ENCODE peak calls at places on chromosomes 7 and 10, in seven cellular contexts. I is Panc1, P is K562, D is GM23338, R is sigmoid colon, C is transverse colon, Q is GM12892. X is an unnamed sample.

GRCh38 chr7:123282181-123282580 is 82.4 kb upstream of the SLC13A1 start:
- DNase-seq in P (no peak), D (no peak), C (no peak), Q (no peak), I (no peak), R (no peak), X (no peak)

GRCh38 chr7:22094413-22095304 is 149.0 kb upstream of the CDCA7L start:
- DNase-seq in R (no peak), C (no peak), P (peak), I (no peak), Q (no peak), D (peak), X (no peak)

GRCh38 chr7:157699357-157700013 is 362.7 kb downstream of the DNAJB6 start:
- DNase-seq in R (peak), I (no peak), C (peak), P (no peak), Q (no peak), D (no peak), X (no peak)

GRCh38 chr7:52030722-52031121 is 714.1 kb upstream of the COBL start:
- DNase-seq in I (no peak), R (no peak), C (no peak), D (no peak), P (no peak), Q (no peak), X (no peak)

GRCh38 chr7:95396136-95397032 is at the start of gene PON3:
- DNase-seq in Q (no peak), I (peak), R (peak), D (peak), C (peak), P (peak), X (no peak)

GRCh38 chr7:42315096-42315495 is 78.1 kb upstream of the GLI3 start:
- DNase-seq in R (no peak), D (no peak), I (no peak), Q (no peak), P (no peak), C (no peak), X (no peak)

GRCh38 chr7:126570845-126571244 is 681.9 kb downstream of the GRM8 start:
- DNase-seq in C (no peak), R (no peak), Q (no peak), D (no peak), P (no peak), I (no peak), X (no peak)

GRCh38 chr7:128040205-128040604 is 9.0 kb upstream of the LRRC4 start:
- DNase-seq in P (no peak), C (no peak), R (no peak), I (no peak), D (no peak), Q (no peak), X (no peak)

GRCh38 chr7:27560706-27561235 is 101.9 kb downstream of the HIBADH start:
- DNase-seq in C (no peak), I (peak), D (no peak), R (no peak), P (no peak), Q (no peak), X (no peak)

GRCh38 chr7:42964293-42964692 is 32.1 kb downstream of the MRPL32 start:
- DNase-seq in C (no peak), R (no peak), Q (no peak), D (no peak), P (peak), I (no peak), X (no peak)

GRCh38 chr10:100482181-100482833 is 19.5 kb downstream of the WNT8B start:
- DNase-seq in P (peak), D (peak), C (peak), Q (peak), R (peak), I (peak), X (no peak)

GRCh38 chr10:90652519-90652918 is 205.3 kb downstream of the HTR7 start:
- DNase-seq in D (peak), P (no peak), Q (no peak), C (no peak), I (no peak), R (no peak), X (no peak)

DNA sequence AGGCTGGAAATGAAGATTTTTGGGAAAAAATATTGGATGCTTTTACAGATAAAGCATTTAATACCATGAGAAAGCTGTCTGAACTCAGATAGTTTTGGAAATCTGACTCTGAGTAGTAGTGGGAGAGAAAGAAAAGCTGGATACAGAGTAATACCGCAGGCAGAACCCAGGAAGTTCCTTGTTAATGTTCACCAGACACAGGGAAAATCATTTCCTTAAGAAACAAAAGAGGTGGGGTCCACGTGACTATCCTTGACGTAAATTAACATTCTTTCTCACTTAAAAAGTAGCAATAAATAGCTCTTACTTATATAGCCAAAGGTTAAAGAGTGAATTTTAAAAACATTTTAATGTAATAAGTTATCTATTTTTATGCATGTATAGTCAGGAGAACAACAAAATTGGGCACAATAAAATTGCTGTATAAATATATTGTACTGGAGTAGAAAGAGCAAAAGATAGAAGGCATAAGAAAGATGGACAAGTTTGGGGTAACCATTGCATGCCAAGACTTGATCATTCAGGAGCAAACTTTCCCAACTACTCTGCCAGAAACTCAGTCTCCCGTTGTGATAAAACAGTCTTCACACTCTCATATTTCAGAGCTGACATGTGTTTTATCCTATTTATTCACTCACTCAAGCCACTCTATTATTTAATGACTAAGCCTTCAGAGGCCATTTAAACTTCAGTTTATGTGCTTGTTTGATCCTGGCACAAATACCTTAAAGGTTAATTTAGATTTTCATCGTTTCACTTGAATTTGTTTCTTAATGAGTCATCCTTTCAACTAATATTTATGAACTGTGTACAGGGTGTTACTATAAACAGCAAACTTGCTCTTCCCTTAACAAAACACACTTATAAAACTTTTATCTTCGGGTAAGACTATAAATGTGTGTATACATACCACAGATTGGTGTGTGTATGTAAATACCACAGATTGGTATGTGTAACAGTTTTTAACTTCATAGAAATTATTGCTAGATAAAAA is 143.1 kb downstream of the GNAI1 start:
- DNase-seq in P (no peak), R (no peak), C (no peak), D (peak), I (no peak), Q (no peak), X (no peak)
- TF ChIP-seq POLR2AphosphoS5 in P (no peak), R (no peak), C (no peak), D (no peak), I (no peak), Q (no peak), X (no peak)

GRCh38 chr10:3105905-3106304 is 38.6 kb downstream of the PFKP start:
- DNase-seq in D (no peak), I (no peak), Q (no peak), P (no peak), R (no peak), C (no peak), X (no peak)

GRCh38 chr10:3108033-3108432 is 40.7 kb downstream of the PFKP start:
- DNase-seq in I (no peak), R (no peak), Q (no peak), C (no peak), P (no peak), D (no peak), X (no peak)

GRCh38 chr10:3108575-3109105 is 41.3 kb downstream of the PFKP start:
- DNase-seq in C (no peak), P (no peak), R (no peak), Q (no peak), D (no peak), I (no peak), X (no peak)

GRCh38 chr10:3106908-3107425 is 39.6 kb downstream of the PFKP start:
- DNase-seq in R (no peak), P (no peak), I (no peak), Q (no peak), C (no peak), D (no peak), X (no peak)

DNA sequence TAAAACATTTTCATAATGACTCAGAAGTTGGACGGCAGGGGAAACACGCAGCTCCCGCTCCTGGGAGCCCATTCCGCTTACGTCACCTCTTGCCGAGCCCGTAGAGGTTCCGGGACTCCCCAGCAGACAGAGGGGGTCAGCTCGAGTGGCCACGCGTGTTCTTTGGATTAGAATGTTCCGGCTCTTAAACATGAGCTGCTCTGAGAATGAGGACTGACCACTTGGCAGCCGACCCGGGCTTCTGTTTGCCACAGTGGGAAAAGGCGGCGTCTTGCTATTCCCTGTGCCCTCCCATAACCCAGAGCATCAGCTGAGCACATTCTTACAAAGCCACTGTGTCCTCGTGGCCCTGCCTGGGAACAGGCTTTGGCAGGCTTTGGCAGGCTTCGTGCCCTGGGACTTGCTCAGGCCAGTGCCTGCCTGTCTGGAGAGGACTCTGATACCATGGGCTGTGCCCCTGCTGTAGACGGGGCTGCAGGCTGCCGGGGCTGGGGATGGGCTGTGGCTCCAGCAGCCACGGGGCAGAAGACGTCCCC is 40.1 kb downstream of the PFKP start:
- DNase-seq in C (peak), D (no peak), Q (no peak), P (no peak), R (peak), I (no peak), X (no peak)
- TF ChIP-seq POLR2AphosphoS5 in C (peak), D (no peak), Q (no peak), P (no peak), R (no peak), I (no peak), X (no peak)

GRCh38 chr7:149147730-149148653 is 739 bp downstream of the ZNF398 start:
- DNase-seq in C (peak), D (peak), P (peak), I (no peak), R (peak), Q (peak), X (peak)
- TF ChIP-seq POLR2AphosphoS5 in C (no peak), D (no peak), P (no peak), I (no peak), R (no peak), Q (no peak), X (peak)

GRCh38 chr10:69403066-69403465 is 13.7 kb downstream of the TACR2 start:
- DNase-seq in D (no peak), R (no peak), Q (no peak), P (no peak), C (no peak), I (no peak), X (no peak)
- TF ChIP-seq POLR2AphosphoS5 in D (no peak), R (no peak), Q (no peak), P (no peak), C (no peak), I (no peak), X (no peak)

GRCh38 chr10:3568392-3568791 is 216.6 kb downstream of the KLF6 start:
- DNase-seq in C (no peak), Q (no peak), I (no peak), P (no peak), D (no peak), R (no peak), X (no peak)

GRCh38 chr10:3564599-3564998 is 220.4 kb downstream of the KLF6 start:
- DNase-seq in R (no peak), Q (no peak), D (no peak), P (no peak), C (no peak), I (no peak), X (no peak)

GRCh38 chr10:3566627-3567026 is 218.4 kb downstream of the KLF6 start:
- DNase-seq in P (no peak), Q (no peak), R (no peak), D (no peak), C (no peak), I (no peak), X (no peak)

GRCh38 chr10:3567291-3567963 is 217.6 kb downstream of the KLF6 start:
- DNase-seq in P (no peak), D (no peak), I (no peak), C (no peak), Q (no peak), R (no peak), X (no peak)

DNA sequence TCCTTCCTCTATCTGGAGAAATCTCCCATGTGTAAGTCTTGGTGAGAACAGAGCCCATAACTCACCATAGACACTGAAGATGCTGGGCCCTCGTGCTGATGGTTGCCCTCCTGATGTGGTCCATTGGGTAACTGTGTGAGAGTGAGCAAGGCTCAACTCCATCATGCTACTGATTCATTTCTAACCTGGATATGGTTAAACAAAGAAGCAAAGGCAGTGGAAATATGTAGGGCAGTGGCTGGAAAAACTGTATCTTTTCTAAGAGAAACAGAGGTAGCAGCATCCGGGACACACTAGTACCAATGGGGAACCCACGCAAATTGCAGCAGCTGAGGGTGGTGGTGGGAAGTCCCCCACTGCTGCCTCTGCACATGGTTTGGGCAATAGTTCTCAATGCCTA is 221.7 kb downstream of the KLF6 start:
- DNase-seq in R (no peak), P (no peak), D (no peak), Q (no peak), I (no peak), C (no peak), X (no peak)
- TF ChIP-seq POLR2AphosphoS5 in R (no peak), P (no peak), D (no peak), Q (no peak), I (no peak), C (no peak), X (no peak)

DNA sequence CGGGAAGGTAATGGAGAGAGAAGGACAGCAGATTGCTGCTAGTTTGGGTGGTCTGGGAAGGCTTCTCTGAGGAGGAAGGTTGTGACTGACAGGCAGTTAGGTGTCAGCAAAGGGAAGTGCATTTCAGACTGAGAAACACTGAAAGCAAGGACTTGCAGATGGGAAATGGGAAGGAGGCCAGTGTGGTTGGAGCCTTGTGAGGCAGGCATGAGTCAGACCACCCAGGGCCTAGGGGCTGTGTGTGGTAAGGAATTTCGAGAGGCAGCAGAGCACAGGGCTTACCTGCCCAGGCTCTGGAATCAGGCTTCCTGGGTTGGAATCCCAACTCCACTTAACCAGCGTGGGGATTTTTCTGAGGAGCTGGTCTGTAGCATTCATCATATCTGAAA is 53.5 kb downstream of the NRF1 start:
- DNase-seq in C (no peak), R (no peak), D (peak), I (peak), P (peak), Q (no peak), X (peak)
- TF ChIP-seq POLR2AphosphoS5 in C (no peak), R (no peak), D (no peak), I (no peak), P (no peak), Q (no peak), X (no peak)

GRCh38 chr10:102781921-102782542 is 38.3 kb downstream of the WBP1L start:
- DNase-seq in I (no peak), P (no peak), Q (no peak), D (no peak), R (no peak), C (no peak), X (no peak)

GRCh38 chr10:102783541-102783930 is 39.8 kb downstream of the WBP1L start:
- DNase-seq in D (no peak), Q (no peak), C (no peak), R (no peak), P (no peak), I (no peak), X (no peak)

GRCh38 chr10:102780246-102780645 is 36.5 kb downstream of the WBP1L start:
- DNase-seq in R (no peak), I (no peak), Q (no peak), D (no peak), C (no peak), P (no peak), X (no peak)

GRCh38 chr10:102781089-102781920 is 37.6 kb downstream of the WBP1L start:
- DNase-seq in P (peak), C (no peak), D (peak), R (no peak), Q (no peak), I (no peak), X (no peak)

GRCh38 chr10:102782698-102783540 is 39.2 kb downstream of the WBP1L start:
- DNase-seq in C (peak), D (no peak), I (no peak), Q (no peak), P (no peak), R (peak), X (no peak)
- TF ChIP-seq POLR2AphosphoS5 in C (peak), D (no peak), I (no peak), Q (no peak), P (no peak), R (peak), X (no peak)

GRCh38 chr10:62545155-62545554 is 171.0 kb downstream of the ZNF365 start:
- DNase-seq in P (no peak), D (no peak), R (no peak), I (no peak), C (no peak), Q (no peak), X (no peak)
- TF ChIP-seq POLR2AphosphoS5 in P (no peak), D (no peak), R (no peak), I (no peak), C (no peak), Q (no peak), X (no peak)

GRCh38 chr10:17001961-17002749 is 127.5 kb downstream of the CUBN start:
- DNase-seq in C (peak), R (no peak), I (no peak), P (no peak), D (no peak), Q (no peak), X (no peak)

GRCh38 chr10:17004801-17005380 is 124.7 kb downstream of the CUBN start:
- DNase-seq in I (no peak), C (no peak), D (no peak), Q (no peak), P (no peak), R (no peak), X (no peak)

GRCh38 chr10:17001297-17001744 is 128.3 kb downstream of the CUBN start:
- DNase-seq in C (no peak), D (no peak), P (no peak), Q (no peak), R (no peak), I (no peak), X (no peak)

GRCh38 chr10:17003666-17004065 is 125.9 kb downstream of the CUBN start:
- DNase-seq in R (no peak), C (no peak), P (no peak), I (no peak), Q (no peak), D (no peak), X (no peak)

DNA sequence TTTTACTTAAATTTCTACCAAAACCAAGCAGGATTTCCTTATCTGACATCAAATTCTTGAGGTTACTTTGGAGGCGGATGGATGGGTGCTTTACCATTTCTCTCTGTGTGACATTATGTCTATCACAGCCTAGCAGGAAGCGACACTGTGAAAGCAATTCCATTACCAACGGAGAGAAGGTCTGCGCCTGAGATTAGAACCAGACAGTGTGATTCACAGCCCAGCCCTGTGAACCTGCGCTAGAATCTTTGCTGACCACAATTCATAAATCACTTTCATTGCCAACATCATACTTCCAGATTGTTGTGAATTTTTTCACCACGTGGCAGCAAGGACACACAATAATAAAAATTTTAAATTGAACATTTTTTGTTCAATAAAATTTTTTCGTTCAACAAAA is 126.5 kb downstream of the CUBN start:
- DNase-seq in I (no peak), D (no peak), C (no peak), P (peak), R (no peak), Q (no peak), X (no peak)
- TF ChIP-seq POLR2AphosphoS5 in I (no peak), D (no peak), C (no peak), P (peak), R (no peak), Q (no peak), X (no peak)

DNA sequence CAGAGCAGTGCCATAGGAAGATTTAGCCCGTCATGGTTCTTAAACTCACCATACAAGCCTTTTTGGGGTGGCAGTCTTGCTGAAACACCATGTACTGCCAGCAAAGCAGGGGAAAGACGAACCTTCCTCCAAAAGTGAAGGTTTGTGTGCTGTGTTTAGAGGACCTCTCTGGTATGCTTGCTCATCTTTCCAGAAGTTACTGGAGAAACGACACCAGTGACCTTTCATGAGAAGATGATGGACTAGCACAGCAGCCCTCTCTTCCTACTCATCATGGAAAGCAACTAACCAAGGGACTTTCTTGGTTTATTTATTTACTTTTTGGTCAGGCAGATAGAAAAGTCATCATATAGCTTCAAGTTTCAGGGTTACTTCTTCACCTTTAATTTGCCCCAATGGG is 247.4 kb downstream of the PTEN start:
- DNase-seq in Q (no peak), I (no peak), D (no peak), R (no peak), P (no peak), C (no peak), X (no peak)
- TF ChIP-seq POLR2AphosphoS5 in Q (no peak), I (no peak), D (no peak), R (no peak), P (no peak), C (no peak), X (no peak)

X was measured in HL-60.